ENCODE peak calls at places on chromosomes 16 and 17, in eight cellular contexts. One of them, this sample, is unnamed.

GRCh38 chr16:48676836-48677235 is 66.9 kb upstream of the N4BP1 start:
- DNase-seq in NCI-H1694 treated with DMSO at 0.1 percent for 48 hours: no peak
- DNase-seq in cardiac fibroblast: peak; percentile 49
- DNase-seq in dermis microvascular lymphatic vessel endothelial cell: no peak
- DNase-seq in endodermal cell: no peak
- DNase-seq in AG08395: no peak
- DNase-seq in NCI-H748 treated with DMSO at 0.1 percent for 48 hours: no peak
- DNase-seq in amygdala: no peak
- DNase-seq in this sample: no peak

GRCh38 chr17:18026408-18026776 is 12.6 kb downstream of the ATPAF2 start:
- DNase-seq in cardiac fibroblast: peak; percentile 71
- DNase-seq in dermis microvascular lymphatic vessel endothelial cell: peak; percentile 88
- DNase-seq in AG08395: peak; percentile 87
- DNase-seq in amygdala: peak; percentile 19
- DNase-seq in endodermal cell: no peak
- DNase-seq in NCI-H1694 treated with DMSO at 0.1 percent for 48 hours: peak; percentile 97
- DNase-seq in NCI-H748 treated with DMSO at 0.1 percent for 48 hours: no peak
- DNase-seq in this sample: no peak

GRCh38 chr17:7712111-7712771 is 5.3 kb upstream of the DNAH2 start:
- DNase-seq in AG08395: no peak
- DNase-seq in amygdala: no peak
- DNase-seq in NCI-H748 treated with DMSO at 0.1 percent for 48 hours: peak; percentile 75
- DNase-seq in dermis microvascular lymphatic vessel endothelial cell: no peak
- DNase-seq in endodermal cell: no peak
- DNase-seq in NCI-H1694 treated with DMSO at 0.1 percent for 48 hours: no peak
- DNase-seq in cardiac fibroblast: no peak
- DNase-seq in this sample: no peak

GRCh38 chr16:25126820-25127232 is 15.3 kb downstream of the LCMT1 start:
- DNase-seq in cardiac fibroblast: peak; percentile 89
- DNase-seq in AG08395: peak; percentile 79
- DNase-seq in NCI-H1694 treated with DMSO at 0.1 percent for 48 hours: peak; percentile 16
- DNase-seq in NCI-H748 treated with DMSO at 0.1 percent for 48 hours: no peak
- DNase-seq in endodermal cell: no peak
- DNase-seq in amygdala: no peak
- DNase-seq in dermis microvascular lymphatic vessel endothelial cell: peak; percentile 71
- DNase-seq in this sample: no peak

GRCh38 chr16:7482028-7482427 is 149.4 kb downstream of the RBFOX1 start:
- DNase-seq in endodermal cell: no peak
- DNase-seq in NCI-H748 treated with DMSO at 0.1 percent for 48 hours: no peak
- DNase-seq in NCI-H1694 treated with DMSO at 0.1 percent for 48 hours: no peak
- DNase-seq in cardiac fibroblast: no peak
- DNase-seq in AG08395: no peak
- DNase-seq in dermis microvascular lymphatic vessel endothelial cell: no peak
- DNase-seq in amygdala: no peak
- DNase-seq in this sample: no peak

GRCh38 chr17:14738652-14738988 is 437.7 kb downstream of the HS3ST3B1 start:
- DNase-seq in NCI-H1694 treated with DMSO at 0.1 percent for 48 hours: no peak
- DNase-seq in NCI-H748 treated with DMSO at 0.1 percent for 48 hours: no peak
- DNase-seq in endodermal cell: peak; percentile 32
- DNase-seq in amygdala: no peak
- DNase-seq in cardiac fibroblast: no peak
- DNase-seq in AG08395: no peak
- DNase-seq in dermis microvascular lymphatic vessel endothelial cell: no peak
- DNase-seq in this sample: no peak

GRCh38 chr17:74051348-74051747 is 152.1 kb upstream of the RPL38 start:
- DNase-seq in AG08395: no peak
- DNase-seq in NCI-H748 treated with DMSO at 0.1 percent for 48 hours: no peak
- DNase-seq in endodermal cell: peak; percentile 45
- DNase-seq in amygdala: no peak
- DNase-seq in cardiac fibroblast: no peak
- DNase-seq in dermis microvascular lymphatic vessel endothelial cell: no peak
- DNase-seq in NCI-H1694 treated with DMSO at 0.1 percent for 48 hours: no peak
- DNase-seq in this sample: no peak

GRCh38 chr16:75301804-75302203 is 50.4 kb upstream of the BCAR1 start:
- DNase-seq in AG08395: peak; percentile 55
- DNase-seq in NCI-H1694 treated with DMSO at 0.1 percent for 48 hours: no peak
- DNase-seq in dermis microvascular lymphatic vessel endothelial cell: no peak
- DNase-seq in amygdala: no peak
- DNase-seq in endodermal cell: no peak
- DNase-seq in cardiac fibroblast: no peak
- DNase-seq in NCI-H748 treated with DMSO at 0.1 percent for 48 hours: no peak
- DNase-seq in this sample: no peak

GRCh38 chr17:82216301-82217119 is 3.9 kb upstream of the CCDC57 start:
- DNase-seq in NCI-H748 treated with DMSO at 0.1 percent for 48 hours: no peak
- DNase-seq in amygdala: no peak
- DNase-seq in NCI-H1694 treated with DMSO at 0.1 percent for 48 hours: no peak
- DNase-seq in AG08395: peak; percentile 79
- DNase-seq in endodermal cell: no peak
- DNase-seq in dermis microvascular lymphatic vessel endothelial cell: peak; percentile 49
- DNase-seq in cardiac fibroblast: peak; percentile 90
- DNase-seq in this sample: no peak

GRCh38 chr17:31099051-31099450 is 4.3 kb downstream of the NF1 start:
- DNase-seq in amygdala: no peak
- DNase-seq in cardiac fibroblast: peak; percentile 9
- DNase-seq in AG08395: no peak
- DNase-seq in endodermal cell: no peak
- DNase-seq in dermis microvascular lymphatic vessel endothelial cell: no peak
- DNase-seq in NCI-H748 treated with DMSO at 0.1 percent for 48 hours: no peak
- DNase-seq in NCI-H1694 treated with DMSO at 0.1 percent for 48 hours: no peak
- DNase-seq in this sample: no peak

GRCh38 chr17:50687200-50688066 is 20.3 kb downstream of the ANKRD40 start:
- DNase-seq in AG08395: no peak
- DNase-seq in NCI-H1694 treated with DMSO at 0.1 percent for 48 hours: no peak
- DNase-seq in endodermal cell: peak; percentile 86
- DNase-seq in amygdala: no peak
- DNase-seq in NCI-H748 treated with DMSO at 0.1 percent for 48 hours: no peak
- DNase-seq in dermis microvascular lymphatic vessel endothelial cell: no peak
- DNase-seq in cardiac fibroblast: no peak
- DNase-seq in this sample: no peak

GRCh38 chr17:35889818-35890773 is 9.9 kb upstream of the CCL5 start:
- DNase-seq in AG08395: peak; percentile 26
- DNase-seq in endodermal cell: no peak
- DNase-seq in amygdala: no peak
- DNase-seq in dermis microvascular lymphatic vessel endothelial cell: peak; percentile 70
- DNase-seq in NCI-H1694 treated with DMSO at 0.1 percent for 48 hours: peak; percentile 80
- DNase-seq in cardiac fibroblast: peak; percentile 78
- DNase-seq in NCI-H748 treated with DMSO at 0.1 percent for 48 hours: no peak
- DNase-seq in this sample: peak; percentile 72

GRCh38 chr16:1657841-1658240 is 20.2 kb upstream of the JPT2 start:
- DNase-seq in amygdala: no peak
- DNase-seq in dermis microvascular lymphatic vessel endothelial cell: no peak
- DNase-seq in AG08395: no peak
- DNase-seq in endodermal cell: no peak
- DNase-seq in cardiac fibroblast: no peak
- DNase-seq in NCI-H748 treated with DMSO at 0.1 percent for 48 hours: no peak
- DNase-seq in NCI-H1694 treated with DMSO at 0.1 percent for 48 hours: no peak
- DNase-seq in this sample: no peak

GRCh38 chr17:32489320-32490100 is 2.7 kb downstream of the CDK5R1 start:
- DNase-seq in NCI-H1694 treated with DMSO at 0.1 percent for 48 hours: no peak
- DNase-seq in NCI-H748 treated with DMSO at 0.1 percent for 48 hours: no peak
- DNase-seq in AG08395: no peak
- DNase-seq in dermis microvascular lymphatic vessel endothelial cell: no peak
- DNase-seq in endodermal cell: no peak
- DNase-seq in cardiac fibroblast: no peak
- DNase-seq in amygdala: no peak
- DNase-seq in this sample: no peak

GRCh38 chr17:40363480-40363838 is 1.1 kb downstream of the GJD3 start:
- DNase-seq in NCI-H748 treated with DMSO at 0.1 percent for 48 hours: no peak
- DNase-seq in AG08395: peak; percentile 23
- DNase-seq in amygdala: no peak
- DNase-seq in endodermal cell: peak; percentile 79
- DNase-seq in cardiac fibroblast: peak; percentile 48
- DNase-seq in dermis microvascular lymphatic vessel endothelial cell: peak; percentile 58
- DNase-seq in NCI-H1694 treated with DMSO at 0.1 percent for 48 hours: no peak
- DNase-seq in this sample: no peak

GRCh38 chr17:52035336-52035915 is 123.1 kb downstream of the CA10 start:
- DNase-seq in NCI-H748 treated with DMSO at 0.1 percent for 48 hours: no peak
- DNase-seq in amygdala: peak; percentile 8
- DNase-seq in AG08395: no peak
- DNase-seq in endodermal cell: no peak
- DNase-seq in NCI-H1694 treated with DMSO at 0.1 percent for 48 hours: peak; percentile 60
- DNase-seq in cardiac fibroblast: no peak
- DNase-seq in dermis microvascular lymphatic vessel endothelial cell: no peak
- DNase-seq in this sample: no peak

GRCh38 chr17:69597898-69598692 is 183.6 kb downstream of the MAP2K6 start:
- DNase-seq in cardiac fibroblast: peak; percentile 87
- DNase-seq in NCI-H748 treated with DMSO at 0.1 percent for 48 hours: no peak
- DNase-seq in amygdala: no peak
- DNase-seq in endodermal cell: no peak
- DNase-seq in AG08395: peak; percentile 52
- DNase-seq in dermis microvascular lymphatic vessel endothelial cell: peak; percentile 83
- DNase-seq in NCI-H1694 treated with DMSO at 0.1 percent for 48 hours: no peak
- DNase-seq in this sample: no peak

GRCh38 chr17:48127371-48128051 is 19.9 kb downstream of the SNX11 start:
- DNase-seq in dermis microvascular lymphatic vessel endothelial cell: peak; percentile 86
- DNase-seq in AG08395: peak; percentile 40
- DNase-seq in amygdala: no peak
- DNase-seq in NCI-H1694 treated with DMSO at 0.1 percent for 48 hours: peak; percentile 68
- DNase-seq in NCI-H748 treated with DMSO at 0.1 percent for 48 hours: no peak
- DNase-seq in endodermal cell: peak; percentile 41
- DNase-seq in cardiac fibroblast: peak; percentile 33
- DNase-seq in this sample: no peak

GRCh38 chr16:46573008-46573833 is 48.0 kb downstream of the SHCBP1 start:
- DNase-seq in cardiac fibroblast: peak; percentile 51
- DNase-seq in amygdala: no peak
- DNase-seq in dermis microvascular lymphatic vessel endothelial cell: no peak
- DNase-seq in NCI-H748 treated with DMSO at 0.1 percent for 48 hours: no peak
- DNase-seq in NCI-H1694 treated with DMSO at 0.1 percent for 48 hours: no peak
- DNase-seq in AG08395: peak; percentile 53
- DNase-seq in endodermal cell: peak; percentile 72
- DNase-seq in this sample: no peak

GRCh38 chr17:70791748-70792443 is 622.6 kb downstream of the KCNJ2 start:
- DNase-seq in dermis microvascular lymphatic vessel endothelial cell: no peak
- DNase-seq in amygdala: no peak
- DNase-seq in endodermal cell: no peak
- DNase-seq in NCI-H748 treated with DMSO at 0.1 percent for 48 hours: no peak
- DNase-seq in NCI-H1694 treated with DMSO at 0.1 percent for 48 hours: no peak
- DNase-seq in AG08395: no peak
- DNase-seq in cardiac fibroblast: no peak
- DNase-seq in this sample: no peak

GRCh38 chr16:14168146-14168545 is 97.0 kb downstream of the MRTFB start:
- DNase-seq in amygdala: no peak
- DNase-seq in NCI-H1694 treated with DMSO at 0.1 percent for 48 hours: no peak
- DNase-seq in dermis microvascular lymphatic vessel endothelial cell: no peak
- DNase-seq in cardiac fibroblast: no peak
- DNase-seq in NCI-H748 treated with DMSO at 0.1 percent for 48 hours: no peak
- DNase-seq in AG08395: no peak
- DNase-seq in endodermal cell: no peak
- DNase-seq in this sample: no peak